ENCODE peak calls at places on chromosomes 5 and 9, in six cellular contexts. F is SK-N-SH, Z is GM23338, K is GM23248, Y is PC-3, A is MM.1S. M is an unnamed sample. For H3F3A and H3K9me2, the result is how much of the 10 kb centered on the place peaks cover.

GRCh38 chr9:15882328-15882727 is 329.5 kb downstream of the CCDC171 start:
- DNase-seq in F (no peak), Z (no peak), K (no peak), Y (no peak), A (no peak), M (no peak)

GRCh38 chr9:88577256-88577655 is 42.3 kb downstream of the NXNL2 start:
- DNase-seq in F (no peak), Z (no peak), K (no peak), Y (no peak), A (no peak), M (no peak)

GRCh38 chr9:98333703-98334582 is 78.5 kb upstream of the TBC1D2 start:
- DNase-seq in F (no peak), Z (no peak), K (peak), Y (peak), A (no peak), M (peak)

GRCh38 chr9:127545196-127546124 is 66.6 kb upstream of the STXBP1 start:
- DNase-seq in F (no peak), Z (no peak), K (peak), Y (peak), A (no peak), M (peak)

GRCh38 chr9:33101104-33101951 is 24.9 kb upstream of the SMU1 start:
- DNase-seq in F (no peak), Z (no peak), K (peak), Y (peak), A (no peak), M (peak)

GRCh38 chr9:106643211-106643930 is 219.6 kb upstream of the ZNF462 start:
- DNase-seq in F (no peak), Z (no peak), K (no peak), Y (peak), A (no peak), M (no peak)

GRCh38 chr5:96817496-96817895 is 9.8 kb upstream of the ERAP1 start:
- DNase-seq in F (no peak), Z (no peak), K (no peak), Y (no peak), A (peak), M (no peak)

GRCh38 chr5:176491901-176492300 is 43.7 kb downstream of the FAF2 start:
- DNase-seq in F (no peak), Z (no peak), K (no peak), Y (no peak), A (no peak), M (no peak)

GRCh38 chr5:83516361-83516760 is 44.8 kb downstream of the VCAN start:
- DNase-seq in F (no peak), Z (no peak), K (no peak), Y (no peak), A (no peak), M (no peak)

GRCh38 chr9:111700776-111701175 is 39.4 kb downstream of the GNG10 start:
- DNase-seq in F (no peak), Z (no peak), K (no peak), Y (peak), A (no peak), M (no peak)

GRCh38 chr9:15915711-15916110 is 362.9 kb downstream of the CCDC171 start:
- DNase-seq in F (no peak), Z (no peak), K (peak), Y (peak), A (no peak), M (no peak)

GRCh38 chr5:173245319-173246134 is 10.5 kb upstream of the NKX2-5 start:
- DNase-seq in F (no peak), Z (peak), K (no peak), Y (no peak), A (no peak), M (no peak)

GRCh38 chr5:173243808-173244305 is 8.9 kb upstream of the NKX2-5 start:
- DNase-seq in F (no peak), Z (peak), K (no peak), Y (no peak), A (no peak), M (no peak)

GRCh38 chr5:173247050-173247449 is 12.0 kb upstream of the NKX2-5 start:
- DNase-seq in F (no peak), Z (no peak), K (no peak), Y (no peak), A (no peak), M (no peak)

GRCh38 chr5:173247504-173247903 is 12.5 kb upstream of the NKX2-5 start:
- DNase-seq in F (no peak), Z (peak), K (no peak), Y (no peak), A (no peak), M (no peak)

DNA sequence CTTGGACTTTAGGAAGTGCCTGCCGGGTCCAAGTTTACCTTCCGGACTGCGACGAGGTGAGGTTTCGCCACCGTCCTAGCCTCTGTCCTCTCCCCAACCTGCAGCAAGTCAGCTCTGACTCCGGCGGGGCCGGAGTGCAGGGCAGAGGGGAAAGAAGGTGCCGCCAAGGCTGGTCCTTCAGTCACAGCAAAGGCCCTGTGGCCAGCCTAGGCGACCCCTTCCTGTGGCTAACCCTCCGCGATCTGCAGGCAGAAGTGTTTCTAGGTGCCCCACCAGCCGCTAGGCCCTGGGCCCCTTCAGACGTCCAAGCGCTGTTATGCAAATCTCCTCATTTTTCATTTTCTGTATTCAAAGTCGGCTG is 11.1 kb upstream of the NKX2-5 start:
- DNase-seq in F (no peak), Z (peak), K (no peak), Y (no peak), A (no peak), M (no peak)
- H3F3A ChIP-seq in F (under half), Z (under half), K (under half), Y (under half), A (under half), M (under half)

GRCh38 chr5:89045216-89045615 is 162.2 kb upstream of the MEF2C start:
- DNase-seq in F (no peak), Z (no peak), K (no peak), Y (no peak), A (no peak), M (no peak)
- H3K9me2 ChIP-seq in F (under half), Z (under half), K (under half), Y (under half), A (under half), M (under half)

GRCh38 chr5:132961887-132962286 is 1.5 kb downstream of the AFF4 start:
- DNase-seq in F (no peak), Z (no peak), K (peak), Y (peak), A (no peak), M (no peak)
- H3F3A ChIP-seq in F (under half), Z (under half), K (under half), Y (under half), A (under half), M (under half)

GRCh38 chr5:14439087-14439841 is 142.3 kb upstream of the OTULINL start:
- DNase-seq in F (no peak), Z (no peak), K (peak), Y (no peak), A (no peak), M (no peak)
- H3K9me2 ChIP-seq in F (under half), Z (under half), K (under half), Y (under half), A (under half), M (under half)

DNA sequence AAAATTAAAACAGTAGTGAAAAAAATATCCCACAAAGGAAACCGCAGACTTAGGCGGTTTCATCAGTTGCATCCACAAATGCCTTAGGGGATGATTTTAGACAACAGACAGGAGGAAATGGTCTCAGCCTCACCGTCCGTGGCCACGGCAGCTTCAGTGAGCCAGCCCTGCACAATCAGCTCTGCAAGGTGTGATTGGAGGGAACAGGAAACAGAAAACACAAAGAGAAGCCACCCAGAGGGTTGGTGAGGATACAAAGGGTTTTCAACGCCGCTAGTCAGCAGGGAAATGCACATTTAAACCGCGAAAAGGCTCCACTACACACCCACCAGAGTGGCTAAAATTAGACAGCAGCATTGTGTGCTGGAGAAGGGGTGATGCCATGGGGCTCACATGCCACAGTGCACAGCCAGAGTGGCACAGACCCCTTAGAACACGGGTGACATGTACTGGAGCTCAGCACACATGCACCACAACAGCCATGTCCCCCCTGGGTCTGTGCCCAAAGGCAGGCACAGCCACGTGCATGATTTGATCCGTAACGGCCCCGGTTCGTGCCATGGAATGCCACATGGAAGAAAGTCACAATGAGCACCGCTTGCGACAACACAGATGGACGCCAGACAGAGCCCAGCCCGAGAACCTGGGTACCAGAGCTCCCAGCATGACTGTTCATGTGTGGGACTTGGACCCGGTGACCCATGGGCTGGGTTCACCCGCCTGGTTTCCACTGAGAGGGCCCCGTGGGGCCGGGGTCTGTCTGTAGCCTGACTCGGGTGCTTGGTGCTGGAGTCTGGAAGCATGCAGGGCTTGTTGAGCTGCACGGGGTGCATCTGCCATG is 18.3 kb upstream of the TERT start:
- DNase-seq in F (no peak), Z (no peak), K (no peak), Y (no peak), A (peak), M (peak)
- H3F3A ChIP-seq in F (under half), Z (under half), K (under half), Y (under half), A (half or more), M (under half)

DNA sequence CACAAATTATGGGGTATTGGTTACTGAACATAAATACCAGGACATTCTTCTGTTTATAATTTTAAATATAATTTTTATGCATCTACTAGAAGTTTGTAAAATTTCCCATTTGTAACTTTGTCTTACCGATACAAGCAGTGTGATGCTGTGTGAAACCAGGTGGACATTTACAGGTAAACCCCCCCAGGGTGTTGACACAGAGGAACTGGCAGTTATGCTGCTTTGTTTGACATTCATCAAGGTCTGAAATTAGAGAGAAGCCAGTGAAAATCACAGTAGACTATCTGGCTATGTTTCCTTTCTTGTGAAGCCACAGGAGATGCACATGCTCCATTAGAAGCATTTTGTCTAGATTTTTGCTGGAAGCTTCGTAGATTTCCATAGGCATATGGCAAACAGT is 190.9 kb downstream of the SLC12A2 start:
- DNase-seq in F (no peak), Z (no peak), K (no peak), Y (no peak), A (no peak), M (no peak)
- H3K9me2 ChIP-seq in F (under half), Z (under half), K (under half), Y (under half), A (under half), M (under half)

GRCh38 chr5:139283252-139284166 is 10.0 kb upstream of the MATR3 start:
- DNase-seq in F (no peak), Z (no peak), K (no peak), Y (no peak), A (no peak), M (no peak)
- H3F3A ChIP-seq in F (half or more), Z (half or more), K (under half), Y (under half), A (under half), M (half or more)

DNA sequence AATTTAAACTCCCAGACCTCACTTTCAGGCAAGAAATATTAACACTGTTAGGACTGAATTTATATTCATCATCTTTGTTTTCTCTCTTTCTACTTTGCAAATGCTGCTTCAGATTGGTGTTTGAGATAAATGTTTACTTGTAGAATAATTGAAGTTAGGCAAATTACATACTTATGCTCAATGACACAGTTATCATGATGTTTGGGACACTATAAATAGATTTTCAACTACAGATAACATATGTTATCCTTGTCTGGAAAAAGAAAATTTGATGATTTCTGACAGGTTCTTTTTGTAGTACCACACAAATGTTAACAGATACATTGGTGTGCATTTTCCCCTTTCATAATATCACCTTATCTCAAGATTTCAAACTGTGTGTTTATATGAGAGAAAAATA is 7.9 kb downstream of the PRR16 start:
- DNase-seq in F (no peak), Z (no peak), K (no peak), Y (no peak), A (no peak), M (no peak)
- H3K9me2 ChIP-seq in F (under half), Z (under half), K (under half), Y (under half), A (under half), M (under half)

DNA sequence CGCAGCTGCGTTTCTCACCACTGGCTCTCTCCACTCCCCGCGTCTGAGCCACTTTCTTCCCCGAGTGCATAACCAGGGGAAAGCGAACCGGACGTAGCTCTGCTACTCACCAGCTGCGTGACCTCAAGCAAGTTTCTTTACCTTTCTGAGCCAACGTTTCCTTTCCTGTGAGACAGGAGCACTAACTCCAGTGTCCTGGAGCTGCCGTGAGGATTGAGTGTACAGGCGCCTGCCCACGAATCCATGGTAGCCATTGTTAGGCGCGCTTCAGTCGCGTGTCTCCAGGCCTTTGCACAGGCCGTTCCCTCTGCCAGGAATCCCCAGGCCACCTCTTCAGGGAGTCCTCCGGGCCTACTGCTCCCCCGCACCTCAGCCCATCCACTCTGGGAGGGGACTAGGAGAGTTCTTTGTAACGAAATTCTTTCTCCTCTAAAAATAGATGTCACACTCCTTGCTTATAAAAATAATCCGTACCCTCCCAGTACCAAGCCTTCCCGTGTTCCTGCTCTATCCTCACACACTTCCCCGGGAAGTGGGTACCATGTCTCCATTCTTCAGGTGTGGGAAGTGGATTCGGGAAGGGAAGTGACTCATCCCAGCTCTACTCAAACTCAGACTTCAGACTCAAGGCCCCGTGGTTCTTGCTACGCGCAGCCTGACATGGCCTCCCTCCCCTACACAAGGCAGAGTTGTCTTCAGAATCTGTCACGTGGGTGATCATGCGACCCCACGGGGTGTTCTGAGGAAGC is 16.2 kb upstream of the CRB2 start:
- DNase-seq in F (no peak), Z (no peak), K (no peak), Y (peak), A (peak), M (no peak)
- H3F3A ChIP-seq in F (under half), Z (under half), K (under half), Y (under half), A (under half), M (under half)

M was measured in PC-9.